ENCODE peak calls at places on chromosome 17, in seven cellular contexts. J, O, D, E, I, U and W are unnamed samples. For H3K4me1, the result is how much of the 10 kb centered on the place peaks cover.

GRCh38 chr17:10844667-10845387 is 6.9 kb upstream of the PIRT start:
- DNase-seq in J (peak), O (peak), D (peak), E (peak), I (peak), U (peak), W (peak)

GRCh38 chr17:67107811-67108210 is 63.5 kb downstream of the CACNG1 start:
- DNase-seq in J (no peak), O (no peak), D (no peak), E (no peak), I (no peak), U (no peak), W (no peak)

GRCh38 chr17:47615766-47616424 is 33.8 kb upstream of the KPNB1 start:
- DNase-seq in J (peak), O (no peak), D (no peak), E (no peak), I (peak), U (no peak), W (no peak)

GRCh38 chr17:75753514-75754377 is 11.2 kb downstream of the GALK1 start:
- DNase-seq in J (peak), O (peak), D (no peak), E (peak), I (no peak), U (peak), W (no peak)

GRCh38 chr17:1227917-1228751 is 42.1 kb upstream of the BHLHA9 start:
- DNase-seq in J (no peak), O (peak), D (no peak), E (peak), I (no peak), U (no peak), W (no peak)

GRCh38 chr17:10754861-10755591 is 25.2 kb upstream of the TMEM220 start:
- DNase-seq in J (no peak), O (no peak), D (no peak), E (no peak), I (no peak), U (no peak), W (no peak)

GRCh38 chr17:36808181-36808661 is 129.1 kb upstream of the LHX1 start:
- DNase-seq in J (no peak), O (no peak), D (no peak), E (no peak), I (no peak), U (no peak), W (no peak)

GRCh38 chr17:34269969-34270368 is at the start of gene CCL7:
- DNase-seq in J (peak), O (no peak), D (no peak), E (no peak), I (no peak), U (no peak), W (no peak)

GRCh38 chr17:40419559-40420331 is 2.0 kb upstream of the TOP2A start:
- DNase-seq in J (no peak), O (no peak), D (no peak), E (no peak), I (no peak), U (no peak), W (no peak)

GRCh38 chr17:52376137-52376536 is 217.6 kb upstream of the CA10 start:
- DNase-seq in J (no peak), O (no peak), D (no peak), E (no peak), I (no peak), U (no peak), W (no peak)

GRCh38 chr17:34318474-34318873 is 761 bp upstream of the CCL8 start:
- DNase-seq in J (no peak), O (no peak), D (no peak), E (no peak), I (peak), U (no peak), W (no peak)

GRCh38 chr17:42613699-42614295 is 4.3 kb downstream of the TUBG1 start:
- DNase-seq in J (no peak), O (no peak), D (no peak), E (no peak), I (no peak), U (no peak), W (no peak)

GRCh38 chr17:36742267-36743000 is 141.1 kb downstream of the MRM1 start:
- DNase-seq in J (no peak), O (no peak), D (no peak), E (no peak), I (no peak), U (no peak), W (no peak)

GRCh38 chr17:10360578-10360977 is 12.2 kb downstream of the MYH13 start:
- DNase-seq in J (peak), O (no peak), D (no peak), E (no peak), I (no peak), U (no peak), W (no peak)

GRCh38 chr17:67412057-67412456 is 35.0 kb downstream of the PITPNC1 start:
- DNase-seq in J (no peak), O (no peak), D (no peak), E (no peak), I (no peak), U (no peak), W (no peak)

GRCh38 chr17:63150994-63151464 is 185.0 kb downstream of the TANC2 start:
- DNase-seq in J (peak), O (no peak), D (no peak), E (no peak), I (no peak), U (no peak), W (no peak)

GRCh38 chr17:75323043-75323591 is 33.9 kb upstream of the SLC25A19 start:
- DNase-seq in J (peak), O (peak), D (peak), E (peak), I (peak), U (peak), W (peak)

GRCh38 chr17:29124135-29124930 is 55.9 kb downstream of the MYO18A start:
- DNase-seq in J (peak), O (no peak), D (no peak), E (no peak), I (no peak), U (peak), W (no peak)

GRCh38 chr17:19614900-19615299 is 33.7 kb upstream of the ALDH3A2 start:
- DNase-seq in J (no peak), O (no peak), D (no peak), E (no peak), I (no peak), U (no peak), W (no peak)

GRCh38 chr17:12081720-12082119 is 61.0 kb downstream of the MAP2K4 start:
- DNase-seq in J (no peak), O (no peak), D (no peak), E (no peak), I (no peak), U (no peak), W (no peak)

GRCh38 chr17:60269417-60269816 is 119.6 kb downstream of the CA4 start:
- DNase-seq in J (no peak), O (no peak), D (no peak), E (no peak), I (no peak), U (no peak), W (no peak)

GRCh38 chr17:73901661-73902415 is 257.6 kb upstream of the SDK2 start:
- DNase-seq in J (no peak), O (peak), D (no peak), E (no peak), I (no peak), U (no peak), W (no peak)

GRCh38 chr17:74290340-74290739 is 16.3 kb downstream of the DNAI2 start:
- DNase-seq in J (no peak), O (no peak), D (no peak), E (no peak), I (no peak), U (no peak), W (no peak)

GRCh38 chr17:19024101-19025078 is 19.8 kb upstream of the FAM83G start:
- DNase-seq in J (peak), O (no peak), D (no peak), E (peak), I (no peak), U (no peak), W (no peak)

GRCh38 chr17:44792276-44792675 is 33.5 kb downstream of the ADAM11 start:
- DNase-seq in J (peak), O (no peak), D (no peak), E (no peak), I (no peak), U (no peak), W (no peak)

GRCh38 chr17:7004398-7005253 is 7.8 kb upstream of the RNASEK start:
- DNase-seq in J (peak), O (no peak), D (no peak), E (no peak), I (peak), U (no peak), W (no peak)

GRCh38 chr17:27621557-27621956 is 9.4 kb upstream of the LGALS9 start:
- DNase-seq in J (no peak), O (no peak), D (no peak), E (no peak), I (no peak), U (no peak), W (no peak)

GRCh38 chr17:37676115-37676925 is 33.1 kb upstream of the DDX52 start:
- DNase-seq in J (peak), O (peak), D (no peak), E (no peak), I (no peak), U (no peak), W (no peak)

GRCh38 chr17:28745052-28745776 is 1.4 kb downstream of the TRAF4 start:
- DNase-seq in J (peak), O (peak), D (peak), E (peak), I (no peak), U (peak), W (peak)

GRCh38 chr17:40346768-40347154 is 17.8 kb downstream of the GJD3 start:
- DNase-seq in J (no peak), O (no peak), D (no peak), E (no peak), I (no peak), U (peak), W (no peak)

GRCh38 chr17:15920758-15921239 is 24.1 kb upstream of the ADORA2B start:
- DNase-seq in J (peak), O (peak), D (no peak), E (no peak), I (peak), U (no peak), W (no peak)

GRCh38 chr17:17350491-17351355 is 47.5 kb downstream of the NT5M start:
- DNase-seq in J (peak), O (no peak), D (no peak), E (no peak), I (no peak), U (no peak), W (no peak)

GRCh38 chr17:17352836-17353624 is 49.9 kb downstream of the NT5M start:
- DNase-seq in J (no peak), O (no peak), D (no peak), E (no peak), I (no peak), U (no peak), W (no peak)

GRCh38 chr17:17353625-17354484 is 50.7 kb downstream of the NT5M start:
- DNase-seq in J (no peak), O (no peak), D (no peak), E (no peak), I (no peak), U (no peak), W (no peak)

GRCh38 chr17:17351356-17351891 is 48.3 kb downstream of the NT5M start:
- DNase-seq in J (no peak), O (no peak), D (no peak), E (no peak), I (no peak), U (no peak), W (no peak)

GRCh38 chr17:17351901-17352781 is 49.0 kb downstream of the NT5M start:
- DNase-seq in J (peak), O (no peak), D (no peak), E (no peak), I (no peak), U (no peak), W (no peak)
- TF ChIP-seq POLR2A in J (peak), O (no peak), D (no peak), E (no peak), I (no peak), U (no peak), W (no peak)

GRCh38 chr17:49687878-49688491 is 10.1 kb upstream of the SPOP start:
- DNase-seq in J (peak), O (no peak), D (no peak), E (no peak), I (no peak), U (no peak), W (no peak)
- H3K4me3 ChIP-seq in J (no peak), O (no peak), D (no peak), E (no peak), I (no peak), U (no peak), W (no peak)

GRCh38 chr17:8954339-8954738 is 11.2 kb downstream of the PIK3R5 start:
- DNase-seq in J (no peak), O (peak), D (peak), E (no peak), I (no peak), U (peak), W (no peak)
- H3K4me1 ChIP-seq in J (under half), O (under half), D (under half), E (under half), I (under half), U (under half), W (under half)

GRCh38 chr17:79392598-79392997 is 218.3 kb downstream of the RBFOX3 start:
- DNase-seq in J (no peak), O (no peak), D (no peak), E (no peak), I (no peak), U (no peak), W (no peak)
- TF ChIP-seq POLR2A in J (no peak), O (no peak), D (no peak), E (no peak), I (no peak), U (no peak), W (no peak)

GRCh38 chr17:79740413-79740812 is 9.7 kb downstream of the ENPP7 start:
- DNase-seq in J (no peak), O (no peak), D (no peak), E (no peak), I (no peak), U (no peak), W (no peak)

GRCh38 chr17:79737922-79738578 is 7.3 kb downstream of the ENPP7 start:
- DNase-seq in J (no peak), O (no peak), D (no peak), E (no peak), I (no peak), U (no peak), W (no peak)

GRCh38 chr17:79739148-79740062 is 8.7 kb downstream of the ENPP7 start:
- DNase-seq in J (no peak), O (no peak), D (no peak), E (no peak), I (no peak), U (no peak), W (peak)

GRCh38 chr17:79737046-79737921 is 6.5 kb downstream of the ENPP7 start:
- DNase-seq in J (no peak), O (no peak), D (no peak), E (no peak), I (no peak), U (no peak), W (no peak)

GRCh38 chr17:79738643-79739042 is 7.9 kb downstream of the ENPP7 start:
- DNase-seq in J (no peak), O (no peak), D (no peak), E (no peak), I (no peak), U (no peak), W (no peak)
- H3K4me3 ChIP-seq in J (no peak), O (no peak), D (no peak), E (no peak), I (no peak), U (no peak), W (no peak)